ENCODE peak calls at places on chromosomes 2 and 18, in nine cellular contexts. D, W, H, E, C, N, L, G and I are unnamed samples.

GRCh38 chr2:222989431-222989830 is 62.6 kb upstream of the KCNE4 start:
- DNase-seq in W (no peak), E (no peak), G (no peak), N (no peak), H (no peak), D (no peak), C (no peak), L (no peak), I (no peak)

GRCh38 chr2:179129574-179130238 is 79.8 kb upstream of the CCDC141 start:
- DNase-seq in G (no peak), H (no peak), E (peak), W (no peak), C (peak), N (peak), L (no peak), D (no peak), I (no peak)

GRCh38 chr2:168920504-168921157 is 19.5 kb downstream of the G6PC2 start:
- DNase-seq in H (no peak), W (no peak), D (no peak), G (no peak), N (peak), C (peak), L (no peak), E (peak), I (no peak)

GRCh38 chr2:44934962-44935853 is 6.3 kb upstream of the SIX3 start:
- DNase-seq in D (no peak), W (no peak), E (no peak), G (no peak), C (no peak), L (peak), N (no peak), H (peak), I (peak)

GRCh38 chr18:52326001-52326400 is 14.0 kb upstream of the DCC start:
- DNase-seq in L (no peak), H (no peak), W (no peak), G (no peak), E (peak), N (no peak), D (no peak), C (no peak), I (no peak)

GRCh38 chr2:115596659-115597375 is 1154.4 kb downstream of the DPP10 start:
- DNase-seq in C (no peak), D (no peak), G (no peak), N (no peak), H (no peak), E (no peak), L (no peak), W (no peak), I (no peak)

GRCh38 chr2:39529836-39530235 is 92.8 kb upstream of the MAP4K3 start:
- DNase-seq in W (no peak), L (no peak), H (no peak), C (no peak), N (no peak), G (no peak), E (no peak), D (no peak), I (no peak)

GRCh38 chr2:119715409-119716295 is 36.7 kb downstream of the TMEM177 start:
- DNase-seq in N (no peak), D (no peak), W (no peak), G (no peak), C (no peak), L (no peak), H (no peak), E (no peak), I (peak)

GRCh38 chr18:48979944-48980890 is 29.5 kb upstream of the SMAD7 start:
- DNase-seq in D (no peak), N (no peak), E (no peak), H (no peak), L (no peak), C (no peak), W (no peak), G (no peak), I (no peak)

GRCh38 chr2:31579996-31580320 is 780 bp downstream of the SRD5A2 start:
- DNase-seq in D (no peak), E (no peak), L (no peak), H (peak), W (no peak), C (no peak), G (no peak), N (no peak), I (no peak)

GRCh38 chr2:18514838-18515461 is 45.5 kb downstream of the RDH14 start:
- DNase-seq in D (no peak), L (no peak), C (no peak), N (no peak), E (no peak), W (no peak), H (no peak), G (no peak), I (no peak)

GRCh38 chr2:37831081-37831780 is 93.9 kb upstream of the RMDN2 start:
- DNase-seq in H (no peak), D (no peak), C (no peak), W (no peak), E (no peak), L (no peak), N (no peak), G (no peak), I (no peak)

GRCh38 chr2:46020416-46020815 is 276.8 kb upstream of the EPAS1 start:
- DNase-seq in G (no peak), E (no peak), H (no peak), C (no peak), D (no peak), L (no peak), W (no peak), N (no peak), I (no peak)

GRCh38 chr2:121868652-121869051 is 113.2 kb downstream of the TSN start:
- DNase-seq in D (no peak), L (no peak), N (no peak), E (no peak), G (no peak), W (no peak), C (no peak), H (no peak), I (no peak)

GRCh38 chr2:102094917-102095316 is 47.6 kb upstream of the IL1R1 start:
- DNase-seq in E (peak), G (no peak), D (no peak), N (no peak), W (no peak), C (no peak), L (no peak), H (no peak), I (no peak)

GRCh38 chr2:175156534-175156933 is 11.5 kb downstream of the ATF2 start:
- DNase-seq in N (no peak), D (no peak), H (no peak), W (no peak), C (no peak), E (no peak), G (no peak), L (no peak), I (no peak)

GRCh38 chr2:167832840-167833239 is 414.6 kb downstream of the STK39 start:
- DNase-seq in C (no peak), W (no peak), D (no peak), L (no peak), H (no peak), N (no peak), G (no peak), E (no peak), I (no peak)

GRCh38 chr2:170243118-170243837 is 65.3 kb downstream of the MYO3B start:
- DNase-seq in C (no peak), E (no peak), N (no peak), W (no peak), H (no peak), L (no peak), D (peak), G (no peak), I (no peak)

GRCh38 chr2:152098033-152098797 is 629 bp downstream of the CACNB4 start:
- DNase-seq in H (peak), D (no peak), N (no peak), L (no peak), C (peak), E (peak), G (peak), W (peak), I (peak)

GRCh38 chr2:109403841-109404201 is 209.9 kb downstream of the SEPTIN10 start:
- DNase-seq in H (no peak), D (no peak), C (no peak), N (no peak), L (no peak), E (no peak), W (no peak), G (no peak), I (no peak)

GRCh38 chr2:112793449-112793978 is 9.2 kb upstream of the IL1A start:
- DNase-seq in W (no peak), H (no peak), C (peak), E (peak), G (no peak), D (no peak), N (no peak), L (no peak), I (no peak)

GRCh38 chr18:79361766-79362522 is 33.8 kb upstream of the NFATC1 start:
- DNase-seq in H (no peak), G (no peak), D (no peak), L (no peak), C (no peak), N (no peak), E (peak), W (no peak), I (no peak)

GRCh38 chr2:215238485-215239098 is 73.3 kb upstream of the ATIC start:
- DNase-seq in C (no peak), G (no peak), E (peak), H (no peak), D (no peak), L (no peak), N (no peak), W (no peak), I (no peak)

GRCh38 chr2:225017713-225018112 is 24.6 kb downstream of the DOCK10 start:
- DNase-seq in G (no peak), E (no peak), H (no peak), W (no peak), N (no peak), L (no peak), C (no peak), D (peak), I (no peak)

GRCh38 chr2:200509227-200509607 is 651 bp downstream of the KCTD18 start:
- DNase-seq in H (no peak), W (no peak), E (no peak), D (no peak), N (no peak), G (no peak), L (no peak), C (peak), I (no peak)

GRCh38 chr2:238426568-238427434 is at the start of gene ASB1:
- DNase-seq in D (peak), E (peak), W (peak), N (peak), G (peak), C (peak), L (peak), H (peak), I (peak)

GRCh38 chr2:239184179-239184578 is 216.6 kb downstream of the HDAC4 start:
- DNase-seq in W (peak), N (no peak), G (peak), L (no peak), C (no peak), E (no peak), H (no peak), D (no peak), I (peak)

GRCh38 chr18:59549797-59550516 is 147.3 kb downstream of the CCBE1 start:
- DNase-seq in H (no peak), W (peak), G (no peak), C (no peak), D (no peak), L (no peak), N (no peak), E (peak), I (no peak)

GRCh38 chr2:128714861-128715312 is 396.2 kb upstream of the HS6ST1 start:
- DNase-seq in E (no peak), G (no peak), H (no peak), W (no peak), D (no peak), C (no peak), N (no peak), L (no peak), I (no peak)

GRCh38 chr2:18976112-18976961 is 382.1 kb downstream of the OSR1 start:
- DNase-seq in L (no peak), E (peak), D (no peak), G (no peak), N (peak), C (peak), H (no peak), W (no peak), I (no peak)

GRCh38 chr2:10094271-10094814 is 14.1 kb upstream of the CYS1 start:
- DNase-seq in W (no peak), H (no peak), E (no peak), N (no peak), C (no peak), G (no peak), L (peak), D (peak), I (no peak)

GRCh38 chr2:236177604-236177966 is 9.4 kb upstream of the GBX2 start:
- DNase-seq in G (no peak), W (no peak), D (peak), L (peak), C (peak), N (no peak), H (no peak), E (peak), I (no peak)

GRCh38 chr18:58447342-58448190 is 181.3 kb downstream of the ALPK2 start:
- DNase-seq in W (no peak), H (no peak), C (no peak), E (no peak), N (no peak), D (no peak), L (no peak), G (no peak), I (no peak)

GRCh38 chr18:48750485-48751175 is 200.1 kb downstream of the SMAD7 start:
- DNase-seq in D (no peak), H (no peak), L (no peak), G (no peak), C (no peak), W (no peak), N (no peak), E (peak), I (no peak)

GRCh38 chr2:128317186-128317897 is 1.3 kb downstream of the HS6ST1 start:
- DNase-seq in E (no peak), W (peak), C (peak), G (peak), L (no peak), D (no peak), H (peak), N (peak), I (no peak)

GRCh38 chr2:1728821-1729220 is 15.5 kb downstream of the PXDN start:
- DNase-seq in E (no peak), C (no peak), N (no peak), D (peak), H (peak), W (peak), G (peak), L (peak), I (no peak)

GRCh38 chr2:138185827-138186226 is 221.6 kb downstream of the HNMT start:
- DNase-seq in H (no peak), E (no peak), C (no peak), L (no peak), W (no peak), G (no peak), D (no peak), N (no peak), I (no peak)
- H3K4me3 ChIP-seq in H (no peak), E (no peak), C (no peak), L (no peak), W (no peak), G (no peak), D (no peak), N (no peak), I (no peak)

GRCh38 chr2:220705678-220706077 is 866.4 kb downstream of the EPHA4 start:
- DNase-seq in G (no peak), C (no peak), D (no peak), N (no peak), H (no peak), L (no peak), W (no peak), E (no peak), I (no peak)

GRCh38 chr2:220708366-220708765 is 863.7 kb downstream of the EPHA4 start:
- DNase-seq in H (no peak), G (no peak), C (no peak), N (no peak), E (peak), W (no peak), L (no peak), D (no peak), I (no peak)

GRCh38 chr2:220703279-220703678 is 868.8 kb downstream of the EPHA4 start:
- DNase-seq in H (no peak), E (no peak), D (no peak), W (no peak), G (no peak), N (no peak), C (no peak), L (no peak), I (no peak)

GRCh38 chr2:220704810-220705209 is 867.3 kb downstream of the EPHA4 start:
- DNase-seq in W (no peak), G (no peak), H (no peak), E (no peak), D (no peak), L (no peak), N (no peak), C (no peak), I (no peak)

GRCh38 chr2:220707261-220707660 is 864.8 kb downstream of the EPHA4 start:
- DNase-seq in C (no peak), H (no peak), E (no peak), D (no peak), W (no peak), L (no peak), G (no peak), N (no peak), I (no peak)
- H3K4me3 ChIP-seq in C (no peak), H (no peak), E (no peak), D (no peak), W (no peak), L (no peak), G (no peak), N (no peak), I (no peak)

DNA sequence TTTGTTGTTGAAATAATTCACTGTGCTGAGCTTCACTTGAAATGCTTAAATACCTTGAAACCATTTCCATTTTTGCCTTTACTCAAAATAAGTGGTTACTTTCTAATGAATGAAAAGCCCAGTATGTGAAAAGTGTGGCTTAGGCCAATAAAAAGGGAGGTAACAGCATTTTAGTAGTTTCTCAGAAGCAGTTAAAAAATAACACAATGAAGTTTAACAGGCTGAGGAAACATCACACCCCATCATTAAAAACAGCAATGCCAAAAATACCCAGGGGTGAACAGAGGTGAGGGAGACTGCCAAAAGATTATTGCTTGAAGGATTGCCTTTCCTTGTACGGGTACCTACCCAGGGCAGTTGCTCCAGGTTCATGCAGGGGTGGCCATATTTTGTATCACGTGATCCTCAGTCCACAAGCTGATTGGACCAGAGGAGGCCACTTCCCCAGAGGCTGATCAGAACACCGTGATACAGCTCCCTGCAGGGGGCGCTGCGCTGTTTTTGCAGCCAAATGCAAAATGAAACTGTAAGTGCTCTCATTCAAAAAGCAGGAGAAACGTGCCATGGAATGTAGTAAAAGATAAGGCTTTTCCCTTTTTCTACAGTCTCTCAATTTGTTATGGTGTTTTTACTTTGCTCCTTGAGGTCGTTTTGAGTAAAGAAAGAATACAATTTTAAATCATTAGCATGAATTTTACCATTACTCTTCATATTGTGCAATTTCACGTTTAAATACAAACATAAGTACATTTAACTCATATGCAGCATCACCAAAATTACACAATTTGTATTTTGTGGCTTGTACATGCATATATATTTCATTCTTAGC is 70.2 kb upstream of the SH3BP4 start:
- DNase-seq in W (peak), E (peak), N (peak), G (peak), H (peak), D (peak), L (peak), C (peak), I (peak)
- H3K4me3 ChIP-seq in W (no peak), E (peak), N (peak), G (peak), H (peak), D (peak), L (no peak), C (no peak), I (peak)

GRCh38 chr18:12038082-12038660 is 55.5 kb upstream of the ANKRD62 start:
- DNase-seq in D (no peak), G (peak), C (no peak), E (peak), N (no peak), H (no peak), L (no peak), W (peak), I (no peak)
- H3K4me3 ChIP-seq in D (no peak), G (peak), C (no peak), E (peak), N (peak), H (peak), L (peak), W (peak), I (peak)